ENCODE peak calls at places on chromosomes 7 and 10, in ten cellular contexts. C is Calu3; Y is coronary artery; A is progenitor cell of endocrine pancreas; W is ovary; L is GM20000; S is HEK293T; M is ureter; E is central memory CD4-positive, alpha-beta T cell; X is activated gamma-delta T cell treated with anti-CD3 and anti-CD28 coated beads, Interleukin-2, amount 50 U/mL, for 16 hours. R is an unnamed sample.

GRCh38 chr10:69876286-69876685 is 74.6 kb downstream of the COL13A1 start:
- DNase-seq in W (no peak), A (no peak), L (no peak), M (no peak), X (no peak), E (no peak), S (no peak), Y (no peak), C (no peak), R (no peak)

GRCh38 chr7:75033064-75033463 is 40.5 kb downstream of the RCC1L start:
- DNase-seq in S (peak), X (no peak), E (no peak), M (no peak), C (no peak), L (no peak), W (no peak), Y (no peak), A (no peak), R (no peak)

GRCh38 chr7:7931626-7932025 is 37.0 kb upstream of the GLCCI1 start:
- DNase-seq in E (no peak), A (no peak), L (no peak), C (no peak), S (no peak), W (no peak), Y (no peak), X (no peak), M (no peak), R (no peak)

GRCh38 chr10:126902157-126902556 is 3.1 kb upstream of the DOCK1 start:
- DNase-seq in Y (no peak), M (no peak), E (no peak), L (no peak), C (peak), X (no peak), A (no peak), S (peak), W (no peak), R (peak)

GRCh38 chr7:947391-948210 is 6.9 kb downstream of the ADAP1 start:
- DNase-seq in A (no peak), S (no peak), L (no peak), Y (no peak), W (no peak), X (no peak), M (no peak), C (peak), E (no peak), R (no peak)

GRCh38 chr10:118925404-118925803 is 104.1 kb upstream of the NANOS1 start:
- DNase-seq in X (no peak), L (no peak), A (no peak), W (no peak), Y (no peak), M (no peak), E (no peak), S (no peak), C (no peak), R (no peak)

GRCh38 chr7:142602183-142602582 is 147.1 kb upstream of the PRSS1 start:
- DNase-seq in A (no peak), Y (no peak), L (no peak), S (no peak), M (no peak), X (no peak), C (no peak), W (no peak), E (no peak), R (no peak)

GRCh38 chr7:155858521-155859061 is 46.3 kb upstream of the SHH start:
- DNase-seq in L (no peak), Y (peak), S (no peak), A (no peak), W (no peak), C (peak), X (no peak), E (no peak), M (no peak), R (peak)

GRCh38 chr10:132448248-132448731 is 51.3 kb downstream of the PWWP2B start:
- DNase-seq in M (peak), E (peak), Y (no peak), L (peak), W (no peak), C (peak), S (peak), A (no peak), X (no peak), R (no peak)

GRCh38 chr10:124041684-124042445 is 51.5 kb downstream of the CHST15 start:
- DNase-seq in Y (no peak), A (no peak), C (no peak), S (no peak), W (no peak), E (no peak), M (no peak), L (no peak), X (no peak), R (no peak)

GRCh38 chr7:93092757-93093370 is 24.9 kb downstream of the SAMD9 start:
- DNase-seq in M (no peak), Y (no peak), W (no peak), S (peak), L (peak), C (peak), E (no peak), A (no peak), X (no peak), R (no peak)

GRCh38 chr10:49484501-49485230 is 54.3 kb downstream of the ERCC6 start:
- DNase-seq in C (no peak), A (no peak), L (no peak), Y (no peak), X (no peak), M (no peak), E (no peak), S (no peak), W (no peak), R (no peak)

GRCh38 chr7:120259382-120259781 is 13.6 kb upstream of the KCND2 start:
- DNase-seq in Y (no peak), L (no peak), C (no peak), W (no peak), S (no peak), E (no peak), M (no peak), A (no peak), X (no peak), R (no peak)

GRCh38 chr7:73526892-73527821 is 5.1 kb upstream of the BAZ1B start:
- DNase-seq in A (no peak), X (no peak), M (no peak), Y (no peak), W (no peak), L (no peak), S (no peak), C (no peak), E (no peak), R (no peak)

GRCh38 chr7:121431996-121432395 is 35.9 kb upstream of the FAM3C start:
- DNase-seq in C (no peak), E (no peak), A (no peak), S (no peak), X (no peak), L (no peak), W (no peak), M (no peak), Y (no peak), R (no peak)

GRCh38 chr7:130491841-130492518 is at the start of gene MEST:
- DNase-seq in W (peak), Y (no peak), E (no peak), C (no peak), A (peak), S (no peak), M (no peak), X (no peak), L (no peak), R (no peak)

GRCh38 chr10:45373783-45374450 is at the start of gene ALOX5:
- DNase-seq in W (peak), A (peak), L (peak), X (no peak), M (peak), S (peak), C (peak), Y (peak), E (peak), R (no peak)

GRCh38 chr10:22321831-22322662 is 1.1 kb downstream of the BMI1 start:
- DNase-seq in S (peak), E (no peak), C (peak), L (peak), W (peak), X (no peak), M (peak), Y (peak), A (no peak), R (no peak)

GRCh38 chr10:13847201-13847631 is 260.5 kb downstream of the PRPF18 start:
- DNase-seq in E (no peak), W (no peak), L (no peak), C (no peak), S (peak), A (no peak), X (no peak), M (no peak), Y (no peak), R (no peak)

GRCh38 chr7:46072722-46073121 is 151.7 kb upstream of the IGFBP3 start:
- DNase-seq in W (no peak), S (no peak), A (no peak), Y (no peak), E (no peak), L (no peak), C (no peak), M (no peak), X (no peak), R (no peak)

GRCh38 chr7:55108818-55109217 is 90.0 kb downstream of the EGFR start:
- DNase-seq in E (no peak), A (no peak), Y (no peak), X (no peak), M (no peak), S (no peak), L (no peak), C (no peak), W (no peak), R (no peak)

GRCh38 chr10:33749809-33750208 is 415.3 kb upstream of the NRP1 start:
- DNase-seq in A (no peak), C (no peak), W (no peak), Y (no peak), X (no peak), S (no peak), E (no peak), L (no peak), M (no peak), R (no peak)

GRCh38 chr7:22572937-22573336 is 72.9 kb upstream of the STEAP1B start:
- DNase-seq in C (peak), E (no peak), Y (no peak), W (no peak), L (no peak), A (no peak), S (no peak), X (no peak), M (no peak), R (peak)

GRCh38 chr7:17236603-17237002 is 61.8 kb upstream of the AHR start:
- DNase-seq in A (no peak), C (no peak), Y (no peak), S (no peak), L (no peak), E (no peak), M (no peak), W (no peak), X (no peak), R (no peak)

GRCh38 chr7:137074386-137075030 is 206.1 kb downstream of the CHRM2 start:
- DNase-seq in X (no peak), E (no peak), A (no peak), L (no peak), S (no peak), W (no peak), M (no peak), Y (no peak), C (no peak), R (no peak)

GRCh38 chr7:114051871-114052324 is 133.1 kb upstream of the PPP1R3A start:
- DNase-seq in Y (no peak), C (no peak), W (no peak), S (no peak), X (no peak), E (no peak), L (peak), M (no peak), A (no peak), R (no peak)

GRCh38 chr7:134669845-134670373 is 23.3 kb downstream of the BPGM start:
- DNase-seq in Y (no peak), W (no peak), M (peak), C (peak), X (peak), E (peak), A (no peak), L (no peak), S (no peak), R (peak)

GRCh38 chr7:4939971-4940720 is 18.8 kb downstream of the MMD2 start:
- DNase-seq in A (no peak), S (no peak), L (no peak), E (no peak), M (no peak), X (no peak), W (no peak), C (no peak), Y (no peak), R (no peak)

GRCh38 chr10:114138581-114138980 is 35.4 kb downstream of the CCDC186 start:
- DNase-seq in L (no peak), C (no peak), S (no peak), A (no peak), X (no peak), Y (no peak), M (no peak), E (no peak), W (no peak), R (no peak)

GRCh38 chr7:73452999-73453635 is 19.5 kb downstream of the FZD9 start:
- DNase-seq in S (no peak), C (no peak), X (no peak), W (no peak), E (no peak), M (no peak), L (no peak), Y (no peak), A (no peak), R (no peak)

GRCh38 chr10:71476249-71477011 is 79.7 kb downstream of the CDH23 start:
- DNase-seq in X (no peak), S (no peak), M (peak), L (no peak), E (no peak), W (peak), A (no peak), Y (no peak), C (no peak), R (no peak)

GRCh38 chr10:89845541-89846275 is 144.3 kb downstream of the KIF20B start:
- DNase-seq in W (no peak), L (no peak), S (no peak), E (no peak), X (no peak), C (no peak), Y (no peak), M (no peak), A (no peak), R (peak)

GRCh38 chr7:109376576-109376975 is 806.9 kb downstream of the DNAJB9 start:
- DNase-seq in L (no peak), A (no peak), E (no peak), M (no peak), Y (no peak), W (no peak), C (no peak), X (no peak), S (no peak), R (no peak)

GRCh38 chr7:152860302-152860701 is 100.8 kb downstream of the ACTR3B start:
- DNase-seq in X (no peak), L (no peak), Y (no peak), A (no peak), M (no peak), W (no peak), E (no peak), S (no peak), C (no peak), R (no peak)

GRCh38 chr10:58806970-58807630 is 294.4 kb downstream of the BICC1 start:
- DNase-seq in E (no peak), S (no peak), L (no peak), A (no peak), M (no peak), X (no peak), C (no peak), W (no peak), Y (no peak), R (no peak)

GRCh38 chr10:103727546-103727963 is 127.8 kb downstream of the SH3PXD2A start:
- DNase-seq in L (no peak), X (no peak), W (no peak), Y (no peak), A (no peak), C (no peak), M (no peak), S (no peak), E (no peak), R (no peak)

GRCh38 chr10:126124044-126124443 is 227.7 kb downstream of the FANK1 start:
- DNase-seq in Y (no peak), C (no peak), X (no peak), E (no peak), W (no peak), A (no peak), S (no peak), M (no peak), L (no peak), R (no peak)

GRCh38 chr10:4656576-4657194 is 169.3 kb upstream of the AKR1E2 start:
- DNase-seq in X (peak), L (peak), S (peak), E (peak), M (peak), C (peak), W (peak), Y (no peak), A (peak), R (no peak)